ENCODE peak calls at places on chromosomes 6 and 20, in five cellular contexts. One of them, this sample, is unnamed.
A peak's percentile ranks its signal among the peaks of the same experiment; 100 is the strongest.

GRCh38 chr6:161080263-161080970 is 88.8 kb downstream of the MAP3K4 start:
- DNase-seq in GM23248: peak; percentile 58
- DNase-seq in mucosa of descending colon: no peak
- DNase-seq in HS-5: no peak
- DNase-seq in uterus: no peak
- DNase-seq in this sample: no peak

GRCh38 chr6:129890164-129890563 is 29.0 kb upstream of the TMEM244 start:
- DNase-seq in GM23248: peak; percentile 64
- DNase-seq in mucosa of descending colon: no peak
- DNase-seq in HS-5: no peak
- DNase-seq in uterus: no peak
- DNase-seq in this sample: peak; percentile 85

GRCh38 chr20:23061262-23061661 is 11.8 kb upstream of the THBD start:
- DNase-seq in GM23248: no peak
- DNase-seq in mucosa of descending colon: no peak
- DNase-seq in HS-5: no peak
- DNase-seq in uterus: no peak
- DNase-seq in this sample: no peak

GRCh38 chr20:50575869-50576720 is 65.9 kb downstream of the PTPN1 start:
- DNase-seq in GM23248: peak; percentile 79
- DNase-seq in mucosa of descending colon: no peak
- DNase-seq in HS-5: no peak
- DNase-seq in uterus: peak; percentile 69
- DNase-seq in this sample: peak; percentile 72

GRCh38 chr6:52834481-52834880 is 6.1 kb downstream of the GSTA5 start:
- DNase-seq in GM23248: peak; percentile 90
- DNase-seq in mucosa of descending colon: no peak
- DNase-seq in HS-5: peak; percentile 73
- DNase-seq in uterus: no peak
- DNase-seq in this sample: peak; percentile 34

GRCh38 chr6:46279874-46280273 is 109.1 kb upstream of the ENPP5 start:
- DNase-seq in GM23248: peak; percentile 76
- DNase-seq in mucosa of descending colon: no peak
- DNase-seq in HS-5: no peak
- DNase-seq in uterus: no peak
- DNase-seq in this sample: no peak

GRCh38 chr20:10209091-10209490 is 9.5 kb upstream of the SNAP25 start:
- DNase-seq in GM23248: no peak
- DNase-seq in mucosa of descending colon: no peak
- DNase-seq in HS-5: no peak
- DNase-seq in uterus: no peak
- DNase-seq in this sample: peak; percentile 14

GRCh38 chr6:143333749-143334520 is 116.6 kb downstream of the ADAT2 start:
- DNase-seq in GM23248: peak; percentile 60
- DNase-seq in mucosa of descending colon: no peak
- DNase-seq in HS-5: no peak
- DNase-seq in uterus: no peak
- DNase-seq in this sample: peak; percentile 9

GRCh38 chr6:48068326-48069191 is 42.4 kb downstream of the PTCHD4 start:
- DNase-seq in GM23248: peak; percentile 23
- DNase-seq in mucosa of descending colon: no peak
- DNase-seq in HS-5: no peak
- DNase-seq in uterus: no peak
- DNase-seq in this sample: peak; percentile 9

GRCh38 chr6:128713461-128713860 is 169.5 kb upstream of the LAMA2 start:
- DNase-seq in GM23248: peak; percentile 71
- DNase-seq in mucosa of descending colon: no peak
- DNase-seq in HS-5: no peak
- DNase-seq in uterus: no peak
- DNase-seq in this sample: peak; percentile 75

GRCh38 chr6:4914412-4915159 is 89.3 kb downstream of the RPP40 start:
- DNase-seq in GM23248: peak; percentile 64
- DNase-seq in mucosa of descending colon: no peak
- DNase-seq in HS-5: no peak
- DNase-seq in uterus: no peak
- DNase-seq in this sample: peak; percentile 58

GRCh38 chr6:112296694-112297093 is 42.3 kb upstream of the LAMA4 start:
- DNase-seq in GM23248: no peak
- DNase-seq in mucosa of descending colon: no peak
- DNase-seq in HS-5: no peak
- DNase-seq in uterus: no peak
- DNase-seq in this sample: no peak

GRCh38 chr20:37670426-37670825 is 23.4 kb upstream of the CTNNBL1 start:
- DNase-seq in GM23248: peak; percentile 61
- DNase-seq in mucosa of descending colon: peak; percentile 55
- DNase-seq in HS-5: no peak
- DNase-seq in uterus: no peak
- DNase-seq in this sample: peak; percentile 11

GRCh38 chr20:8798505-8798904 is 270.4 kb upstream of the PLCB4 start:
- DNase-seq in GM23248: peak; percentile 30
- DNase-seq in mucosa of descending colon: no peak
- DNase-seq in HS-5: no peak
- DNase-seq in uterus: no peak
- DNase-seq in this sample: no peak

GRCh38 chr6:87172292-87172691 is 16.9 kb downstream of the ZNF292 start:
- DNase-seq in GM23248: no peak
- DNase-seq in mucosa of descending colon: no peak
- DNase-seq in HS-5: no peak
- DNase-seq in uterus: no peak
- DNase-seq in this sample: no peak

GRCh38 chr6:107646176-107646575 is 156.3 kb downstream of the SOBP start:
- DNase-seq in GM23248: peak; percentile 84
- DNase-seq in mucosa of descending colon: no peak
- DNase-seq in HS-5: no peak
- DNase-seq in uterus: peak; percentile 43
- DNase-seq in this sample: no peak

GRCh38 chr6:137013738-137014602 is 30.8 kb downstream of the IL20RA start:
- DNase-seq in GM23248: peak; percentile 72
- DNase-seq in mucosa of descending colon: no peak
- DNase-seq in HS-5: no peak
- DNase-seq in uterus: no peak
- DNase-seq in this sample: peak; percentile 61

GRCh38 chr20:8143474-8143873 is 11.4 kb downstream of the PLCB1 start:
- DNase-seq in GM23248: no peak
- DNase-seq in mucosa of descending colon: no peak
- DNase-seq in HS-5: no peak
- DNase-seq in uterus: no peak
- DNase-seq in this sample: no peak

GRCh38 chr6:138145402-138145801 is 16.3 kb upstream of the ARFGEF3 start:
- DNase-seq in GM23248: no peak
- DNase-seq in mucosa of descending colon: no peak
- DNase-seq in HS-5: no peak
- DNase-seq in uterus: no peak
- DNase-seq in this sample: no peak

GRCh38 chr6:140379919-140380318 is 1005.5 kb upstream of the CITED2 start:
- DNase-seq in GM23248: peak; percentile 51
- DNase-seq in mucosa of descending colon: no peak
- DNase-seq in HS-5: no peak
- DNase-seq in uterus: no peak
- DNase-seq in this sample: peak; percentile 41

GRCh38 chr6:137783640-137784198 is 83.3 kb upstream of the TNFAIP3 start:
- DNase-seq in GM23248: no peak
- DNase-seq in mucosa of descending colon: no peak
- DNase-seq in HS-5: no peak
- DNase-seq in uterus: no peak
- DNase-seq in this sample: no peak

GRCh38 chr6:29376003-29376402 is 912 bp upstream of the OR12D3 start:
- DNase-seq in GM23248: peak; percentile 15
- DNase-seq in mucosa of descending colon: no peak
- DNase-seq in HS-5: no peak
- DNase-seq in uterus: no peak
- DNase-seq in this sample: peak; percentile 59

GRCh38 chr6:50272611-50273010 is 222.9 kb upstream of the DEFB112 start:
- DNase-seq in GM23248: no peak
- DNase-seq in mucosa of descending colon: no peak
- DNase-seq in HS-5: no peak
- DNase-seq in uterus: no peak
- DNase-seq in this sample: no peak

GRCh38 chr6:90905351-90905750 is 318.5 kb upstream of the MAP3K7 start:
- DNase-seq in GM23248: no peak
- DNase-seq in mucosa of descending colon: no peak
- DNase-seq in HS-5: no peak
- DNase-seq in uterus: no peak
- DNase-seq in this sample: no peak

GRCh38 chr6:33161354-33162320 is 30.6 kb downstream of the COL11A2 start:
- DNase-seq in GM23248: peak; percentile 86
- DNase-seq in mucosa of descending colon: peak; percentile 82
- DNase-seq in HS-5: peak; percentile 23
- DNase-seq in uterus: peak; percentile 72
- DNase-seq in this sample: peak; percentile 73

GRCh38 chr6:52503344-52503747 is 73.5 kb downstream of the TRAM2 start:
- DNase-seq in GM23248: peak; percentile 77
- DNase-seq in mucosa of descending colon: peak; percentile 57
- DNase-seq in HS-5: no peak
- DNase-seq in uterus: no peak
- DNase-seq in this sample: peak; percentile 73

GRCh38 chr6:117840541-117840983 is 66.5 kb upstream of the SLC35F1 start:
- DNase-seq in GM23248: peak; percentile 60
- DNase-seq in mucosa of descending colon: no peak
- DNase-seq in HS-5: peak; percentile 13
- DNase-seq in uterus: no peak
- DNase-seq in this sample: peak; percentile 63

GRCh38 chr6:40172272-40172671 is 238.0 kb upstream of the MOCS1 start:
- DNase-seq in GM23248: no peak
- DNase-seq in mucosa of descending colon: no peak
- DNase-seq in HS-5: no peak
- DNase-seq in uterus: no peak
- DNase-seq in this sample: no peak

GRCh38 chr20:54793270-54793992 is 318.0 kb downstream of the DOK5 start:
- DNase-seq in GM23248: no peak
- DNase-seq in mucosa of descending colon: no peak
- DNase-seq in HS-5: peak; percentile 62
- DNase-seq in uterus: no peak
- DNase-seq in this sample: no peak

GRCh38 chr6:125746731-125747588 is 2.5 kb upstream of the HEY2 start:
- DNase-seq in GM23248: peak; percentile 50
- DNase-seq in mucosa of descending colon: no peak
- DNase-seq in HS-5: no peak
- DNase-seq in uterus: peak; percentile 66
- DNase-seq in this sample: peak; percentile 55

GRCh38 chr20:9963029-9963428 is 71.8 kb upstream of the ANKEF1 start:
- DNase-seq in GM23248: no peak
- DNase-seq in mucosa of descending colon: no peak
- DNase-seq in HS-5: no peak
- DNase-seq in uterus: no peak
- DNase-seq in this sample: no peak

GRCh38 chr6:168120390-168121307 is 41.6 kb upstream of the FRMD1 start:
- DNase-seq in GM23248: no peak
- DNase-seq in mucosa of descending colon: no peak
- DNase-seq in HS-5: no peak
- DNase-seq in uterus: no peak
- DNase-seq in this sample: no peak

GRCh38 chr20:44166477-44166876 is 20.5 kb downstream of the JPH2 start:
- DNase-seq in GM23248: peak; percentile 77
- DNase-seq in mucosa of descending colon: no peak
- DNase-seq in HS-5: no peak
- DNase-seq in uterus: peak; percentile 67
- DNase-seq in this sample: peak; percentile 52

GRCh38 chr6:73694711-73695411 is 1.1 kb upstream of the CD109 start:
- DNase-seq in GM23248: peak; percentile 88
- DNase-seq in mucosa of descending colon: no peak
- DNase-seq in HS-5: no peak
- DNase-seq in uterus: peak; percentile 41
- DNase-seq in this sample: peak; percentile 75

GRCh38 chr20:36113015-36113414 is 41.5 kb upstream of the EPB41L1 start:
- DNase-seq in GM23248: no peak
- DNase-seq in mucosa of descending colon: no peak
- DNase-seq in HS-5: no peak
- DNase-seq in uterus: no peak
- DNase-seq in this sample: no peak

GRCh38 chr6:126625019-126625418 is 285.1 kb downstream of the CENPW start:
- DNase-seq in GM23248: peak; percentile 55
- DNase-seq in mucosa of descending colon: no peak
- DNase-seq in HS-5: no peak
- DNase-seq in uterus: no peak
- DNase-seq in this sample: peak; percentile 19

GRCh38 chr20:33830371-33830770 is 19.2 kb downstream of the CHMP4B start:
- DNase-seq in GM23248: peak; percentile 35
- DNase-seq in mucosa of descending colon: no peak
- DNase-seq in HS-5: no peak
- DNase-seq in uterus: no peak
- DNase-seq in this sample: no peak

GRCh38 chr6:88730602-88731001 is 232.8 kb downstream of the RNGTT start:
- DNase-seq in GM23248: peak; percentile 39
- DNase-seq in mucosa of descending colon: no peak
- DNase-seq in HS-5: no peak
- DNase-seq in uterus: no peak
- DNase-seq in this sample: peak; percentile 52

This sample was measured in ELR.